ENCODE peak calls at places on chromosomes 12 and 14, in five cellular contexts. Q is uterus, H is A549, N is IMR-90, X is breast epithelium. D is an unnamed sample. For H3K9me3 and H3K4me1, the result is how much of the 10 kb centered on the place peaks cover.

GRCh38 chr14:95496690-95497241 is 19.7 kb downstream of the SYNE3 start:
- DNase-seq in Q (peak), H (no peak), N (peak), X (no peak), D (no peak)

GRCh38 chr14:86665975-86666374 is 1136.0 kb downstream of the FLRT2 start:
- DNase-seq in Q (no peak), H (no peak), N (no peak), X (no peak), D (no peak)

GRCh38 chr12:71046215-71046614 is 111.6 kb downstream of the TSPAN8 start:
- DNase-seq in Q (no peak), H (peak), N (peak), X (no peak), D (no peak)

GRCh38 chr14:99055019-99055418 is 217.0 kb downstream of the BCL11B start:
- DNase-seq in Q (no peak), H (no peak), N (no peak), X (no peak), D (peak)

GRCh38 chr14:61341275-61342210 is 20.2 kb downstream of the PRKCH start:
- DNase-seq in Q (no peak), H (no peak), N (no peak), X (no peak), D (no peak)

GRCh38 chr12:62732861-62733427 is 202.0 kb downstream of the PPM1H start:
- DNase-seq in Q (no peak), H (peak), N (peak), X (no peak), D (no peak)

GRCh38 chr14:73753043-73753886 is 39.1 kb upstream of the PNMA1 start:
- DNase-seq in Q (peak), H (no peak), N (no peak), X (no peak), D (peak)

GRCh38 chr12:49888461-49889151 is 15.1 kb downstream of the FAIM2 start:
- DNase-seq in Q (no peak), H (no peak), N (no peak), X (no peak), D (no peak)

GRCh38 chr12:115377230-115377629 is 693.3 kb upstream of the TBX3 start:
- DNase-seq in Q (no peak), H (no peak), N (no peak), X (no peak), D (no peak)

GRCh38 chr14:70077005-70077404 is 111.7 kb downstream of the SLC8A3 start:
- DNase-seq in Q (no peak), H (no peak), N (no peak), X (no peak), D (no peak)

GRCh38 chr12:71158361-71158882 is 623 bp upstream of the TSPAN8 start:
- DNase-seq in Q (no peak), H (no peak), N (no peak), X (no peak), D (no peak)

GRCh38 chr12:95481888-95482287 is 7.9 kb downstream of the METAP2 start:
- DNase-seq in Q (no peak), H (no peak), N (no peak), X (no peak), D (no peak)

GRCh38 chr12:92719674-92720073 is 16.9 kb downstream of the PLEKHG7 start:
- DNase-seq in Q (no peak), H (no peak), N (peak), X (no peak), D (no peak)

GRCh38 chr14:54133896-54134295 is 177.3 kb upstream of the BMP4 start:
- DNase-seq in Q (no peak), H (peak), N (peak), X (no peak), D (no peak)

GRCh38 chr12:51071663-51072062 is 11.7 kb downstream of the CSRNP2 start:
- DNase-seq in Q (no peak), H (no peak), N (peak), X (no peak), D (no peak)

DNA sequence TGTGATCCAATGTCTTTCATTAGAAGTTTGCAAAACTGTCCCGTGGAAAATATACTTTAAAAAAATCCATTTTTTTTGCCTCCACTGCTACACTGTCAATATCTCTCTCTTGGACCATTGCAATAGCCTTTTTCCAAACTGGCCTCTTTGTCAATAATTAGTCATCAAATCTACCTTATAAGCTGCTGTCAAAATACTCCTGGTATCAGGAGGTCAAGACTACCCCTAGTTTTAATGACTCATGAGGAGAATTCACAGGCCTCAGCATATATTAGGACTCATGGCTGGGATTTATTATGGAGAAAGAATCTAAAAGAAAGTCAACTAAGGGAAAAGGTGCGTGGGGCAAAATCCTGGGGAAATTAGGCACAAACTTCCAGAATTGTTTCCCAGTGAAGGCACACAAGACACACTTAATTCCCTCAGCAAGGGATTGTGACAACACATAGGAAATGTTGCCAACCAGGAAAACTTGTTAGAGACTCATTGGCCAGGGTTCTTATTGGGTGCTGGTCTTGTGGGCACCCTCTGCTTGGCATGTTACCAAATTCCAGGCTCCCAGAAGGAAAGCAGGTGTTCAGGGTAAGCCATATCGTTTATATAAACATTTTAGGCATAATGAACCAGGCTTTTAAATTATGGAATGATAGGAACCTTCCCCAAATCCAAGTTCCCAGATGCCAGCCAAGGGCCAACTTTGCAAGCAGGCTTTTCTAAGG is 56.1 kb downstream of the TMEM117 start:
- DNase-seq in Q (no peak), H (no peak), N (peak), X (no peak), D (no peak)
- TF ChIP-seq POLR2A in Q (no peak), H (no peak), N (no peak), X (no peak), D (no peak)

GRCh38 chr12:31970199-31970598 is 11.0 kb downstream of the RESF1 start:
- DNase-seq in Q (no peak), H (peak), N (no peak), X (no peak), D (no peak)

GRCh38 chr12:31964280-31964679 is 5.1 kb downstream of the RESF1 start:
- DNase-seq in Q (no peak), H (no peak), N (no peak), X (no peak), D (no peak)

GRCh38 chr12:31966558-31967205 is 7.5 kb downstream of the RESF1 start:
- DNase-seq in Q (no peak), H (no peak), N (no peak), X (no peak), D (no peak)

GRCh38 chr12:31965090-31965489 is 5.9 kb downstream of the RESF1 start:
- DNase-seq in Q (no peak), H (no peak), N (no peak), X (no peak), D (no peak)

GRCh38 chr12:31967569-31967968 is 8.4 kb downstream of the RESF1 start:
- DNase-seq in Q (no peak), H (no peak), N (no peak), X (no peak), D (peak)
- H3K9me3 ChIP-seq in Q (under half), H (under half), N (under half), X (under half), D (under half)

DNA sequence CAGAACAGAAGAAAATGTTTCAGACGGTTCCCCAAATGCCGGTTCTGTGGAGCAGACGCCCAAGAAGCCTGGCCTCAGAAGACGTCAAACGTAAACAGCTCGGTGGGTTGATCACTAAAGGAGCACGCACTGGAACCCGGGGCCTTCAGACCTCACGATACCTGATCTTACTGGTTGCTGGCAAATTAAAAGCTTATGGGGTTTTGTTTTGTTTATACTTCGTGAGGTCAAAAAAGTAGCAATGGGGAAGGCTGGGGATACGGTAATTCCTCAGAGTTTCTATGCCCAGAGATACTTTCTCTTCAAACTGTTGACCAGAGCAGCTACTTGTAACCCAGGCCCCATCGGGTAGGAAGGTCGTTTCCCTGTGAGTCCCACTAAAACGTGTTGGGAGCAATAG is 1.7 kb downstream of the CDKN1B start:
- DNase-seq in Q (no peak), H (peak), N (peak), X (no peak), D (no peak)
- H3K4me1 ChIP-seq in Q (under half), H (half or more), N (under half), X (under half), D (under half)

GRCh38 chr12:38907171-38907923 is 2.0 kb upstream of the CPNE8 start:
- DNase-seq in Q (no peak), H (no peak), N (no peak), X (no peak), D (no peak)

GRCh38 chr12:38906482-38907170 is 1.2 kb upstream of the CPNE8 start:
- DNase-seq in Q (peak), H (peak), N (no peak), X (peak), D (peak)

GRCh38 chr12:38904932-38905479 is 385 bp downstream of the CPNE8 start:
- DNase-seq in Q (peak), H (peak), N (no peak), X (peak), D (peak)

GRCh38 chr12:38903596-38903995 is 1.8 kb downstream of the CPNE8 start:
- DNase-seq in Q (no peak), H (no peak), N (no peak), X (no peak), D (no peak)

GRCh38 chr12:38905480-38906351 is at the start of gene CPNE8:
- DNase-seq in Q (peak), H (peak), N (no peak), X (peak), D (peak)
- TF ChIP-seq POLR2A in Q (peak), H (peak), N (no peak), X (peak), D (peak)

GRCh38 chr12:34389378-34390170 is 367.3 kb downstream of the ALG10 start:
- DNase-seq in Q (no peak), H (no peak), N (no peak), X (no peak), D (no peak)

GRCh38 chr12:34390171-34390841 is 368.0 kb downstream of the ALG10 start:
- DNase-seq in Q (no peak), H (no peak), N (no peak), X (peak), D (no peak)

GRCh38 chr12:34392741-34393085 is 370.4 kb downstream of the ALG10 start:
- DNase-seq in Q (no peak), H (no peak), N (no peak), X (peak), D (peak)

GRCh38 chr12:34391771-34392581 is 369.7 kb downstream of the ALG10 start:
- DNase-seq in Q (no peak), H (no peak), N (no peak), X (peak), D (peak)

GRCh38 chr12:34390846-34391700 is 368.8 kb downstream of the ALG10 start:
- DNase-seq in Q (no peak), H (no peak), N (no peak), X (peak), D (peak)
- H3K9me3 ChIP-seq in Q (under half), H (under half), N (half or more), X (half or more), D (under half)

GRCh38 chr14:85617799-85618198 is 87.9 kb downstream of the FLRT2 start:
- DNase-seq in Q (no peak), H (no peak), N (no peak), X (no peak), D (no peak)
- H3K4me1 ChIP-seq in Q (under half), H (under half), N (under half), X (under half), D (under half)